ENCODE peak calls at places on chromosome 19, in six cellular contexts. L is HEK293T; R is Kasumi-1; W is stimulated activated CD8-positive, alpha-beta memory T cell treated with anti-CD3 and anti-CD28 coated beads, Interleukin-7, amount 100 ng/mL, for 1 hour; H is kidney glomerular epithelial cell; K is activated CD4-positive, alpha-beta T cell treated with anti-CD3 and anti-CD28 coated beads, Interleukin-2, amount 10 ng/mL, durations not matched to agents 7 days and 5 days. A is an unnamed sample.
A peak's percentile ranks its signal among the peaks of the same experiment; 100 is the strongest.

GRCh38 chr19:52176574-52176973 is 5.2 kb upstream of the ZNF836 start:
- DNase-seq in W (no peak), L (no peak), H (no peak), K (no peak), R (no peak), A (no peak)

GRCh38 chr19:3057275-3057714 is 5.0 kb downstream of the TLE5 start:
- DNase-seq in R (no peak), W (no peak), H (no peak), L (no peak), K (no peak), A (no peak)

GRCh38 chr19:3338541-3339181 is 27.7 kb upstream of the NFIC start:
- DNase-seq in W (no peak), K (peak; percentile 71), R (no peak), L (no peak), H (no peak), A (no peak)

GRCh38 chr19:40365613-40366401 is 17.3 kb downstream of the PLD3 start:
- DNase-seq in K (peak; percentile 33), L (peak; percentile 79), R (no peak), H (peak; percentile 58), W (no peak), A (no peak)

GRCh38 chr19:17872251-17873001 is 681 bp downstream of the SLC5A5 start:
- DNase-seq in K (peak; percentile 68), H (no peak), L (no peak), W (no peak), R (peak; percentile 65), A (no peak)

GRCh38 chr19:4505570-4506448 is 12.5 kb downstream of the PLIN4 start:
- DNase-seq in W (no peak), R (no peak), K (no peak), L (no peak), H (no peak), A (no peak)

GRCh38 chr19:40231544-40232424 is 5.3 kb upstream of the CCNP start:
- DNase-seq in R (no peak), H (no peak), K (no peak), L (no peak), W (no peak), A (no peak)

GRCh38 chr19:53511933-53512374 is 26.0 kb upstream of the ZNF331 start:
- DNase-seq in H (peak; percentile 16), K (peak; percentile 46), L (peak; percentile 28), R (no peak), W (peak; percentile 23), A (peak; percentile 69)

GRCh38 chr19:1860133-1860775 is 3.1 kb downstream of the KLF16 start:
- DNase-seq in R (no peak), L (peak; percentile 54), K (peak; percentile 70), W (no peak), H (peak; percentile 40), A (peak; percentile 53)

GRCh38 chr19:33785795-33786194 is 10.9 kb upstream of the KCTD15 start:
- DNase-seq in L (no peak), W (no peak), K (no peak), H (no peak), R (no peak), A (no peak)

GRCh38 chr19:5536337-5536894 is 31.3 kb downstream of the TINCR start:
- DNase-seq in K (no peak), R (no peak), L (peak; percentile 80), W (no peak), H (no peak), A (no peak)

GRCh38 chr19:16418597-16418962 is 53.2 kb downstream of the EPS15L1 start:
- DNase-seq in W (no peak), L (no peak), H (no peak), R (no peak), K (no peak), A (no peak)

GRCh38 chr19:1041272-1041834 is 1.4 kb downstream of the ABCA7 start:
- DNase-seq in W (no peak), L (no peak), H (no peak), K (no peak), R (no peak), A (peak; percentile 31)

GRCh38 chr19:6739390-6739883 is at the start of gene TRIP10:
- DNase-seq in R (peak; percentile 60), K (peak; percentile 79), H (peak; percentile 48), W (peak; percentile 63), L (peak; percentile 89), A (peak; percentile 85)

A was measured in NAMALWA.